ENCODE peak calls at places on chromosomes 6 and 20, in nine cellular contexts. R is IMR-90; Y is CD8-positive, alpha-beta memory T cell; Q is neuronal stem cell; T is aorta; G is heart right ventricle; W is GM06990; X is A673; P is cardiac muscle cell. H is an unnamed sample. For H3K36me3, the result is how much of the 10 kb centered on the place peaks cover.

GRCh38 chr20:59042796-59043621 is 423 bp upstream of the PRELID3B start:
- DNase-seq in R (peak), Y (peak), Q (peak), T (peak), G (peak), W (peak), X (peak), P (peak), H (peak)

GRCh38 chr20:53735536-53736050 is 142.0 kb upstream of the ZNF217 start:
- DNase-seq in R (peak), Y (no peak), Q (no peak), T (no peak), G (no peak), W (no peak), X (no peak), P (peak), H (no peak)

GRCh38 chr6:92715991-92716390 is 703.4 kb downstream of the EPHA7 start:
- DNase-seq in R (peak), Y (no peak), Q (no peak), T (no peak), G (no peak), W (no peak), X (peak), P (peak), H (no peak)

GRCh38 chr6:453152-453551 is 61.6 kb downstream of the IRF4 start:
- DNase-seq in R (no peak), Y (no peak), Q (no peak), T (no peak), G (no peak), W (no peak), X (no peak), P (peak), H (peak)

GRCh38 chr20:54173653-54174451 is at the start of gene CYP24A1:
- DNase-seq in R (no peak), Y (no peak), Q (peak), T (no peak), G (no peak), W (no peak), X (peak), P (peak), H (no peak)

GRCh38 chr20:34709836-34710567 is 5.9 kb downstream of the TP53INP2 start:
- DNase-seq in R (peak), Y (peak), Q (peak), T (peak), G (peak), W (no peak), X (peak), P (peak), H (peak)

GRCh38 chr20:57033994-57034393 is 232.4 kb downstream of the BMP7 start:
- DNase-seq in R (no peak), Y (no peak), Q (no peak), T (no peak), G (no peak), W (no peak), X (no peak), P (no peak), H (no peak)

GRCh38 chr6:57173886-57174510 is 1.9 kb downstream of the BAG2 start:
- DNase-seq in R (peak), Y (no peak), Q (no peak), T (no peak), G (no peak), W (no peak), X (peak), P (peak), H (no peak)

GRCh38 chr6:10385512-10386132 is 29.3 kb downstream of the TFAP2A start:
- DNase-seq in R (no peak), Y (no peak), Q (peak), T (no peak), G (no peak), W (no peak), X (no peak), P (no peak), H (no peak)

GRCh38 chr6:105272783-105273182 is 93.0 kb upstream of the POPDC3 start:
- DNase-seq in R (peak), Y (no peak), Q (no peak), T (no peak), G (peak), W (no peak), X (no peak), P (peak), H (no peak)

GRCh38 chr6:69233195-69233524 is 563.6 kb downstream of the LMBRD1 start:
- DNase-seq in R (no peak), Y (no peak), Q (no peak), T (no peak), G (no peak), W (no peak), X (no peak), P (no peak), H (no peak)

GRCh38 chr6:105510746-105511145 is 107.9 kb upstream of the PREP start:
- DNase-seq in R (peak), Y (no peak), Q (no peak), T (no peak), G (no peak), W (no peak), X (no peak), P (peak), H (no peak)

GRCh38 chr6:148364056-148364844 is 21.6 kb downstream of the SASH1 start:
- DNase-seq in R (peak), Y (no peak), Q (no peak), T (no peak), G (peak), W (no peak), X (peak), P (peak), H (no peak)

GRCh38 chr6:42407379-42407778 is 44.3 kb downstream of the TRERF1 start:
- DNase-seq in R (peak), Y (no peak), Q (no peak), T (no peak), G (no peak), W (no peak), X (no peak), P (peak), H (no peak)

GRCh38 chr6:21595951-21596378 is 2.4 kb downstream of the SOX4 start:
- DNase-seq in R (no peak), Y (no peak), Q (no peak), T (peak), G (peak), W (peak), X (no peak), P (no peak), H (peak)

GRCh38 chr6:124535746-124536145 is 426.5 kb upstream of the RNF217 start:
- DNase-seq in R (no peak), Y (no peak), Q (no peak), T (no peak), G (no peak), W (no peak), X (no peak), P (peak), H (no peak)

DNA sequence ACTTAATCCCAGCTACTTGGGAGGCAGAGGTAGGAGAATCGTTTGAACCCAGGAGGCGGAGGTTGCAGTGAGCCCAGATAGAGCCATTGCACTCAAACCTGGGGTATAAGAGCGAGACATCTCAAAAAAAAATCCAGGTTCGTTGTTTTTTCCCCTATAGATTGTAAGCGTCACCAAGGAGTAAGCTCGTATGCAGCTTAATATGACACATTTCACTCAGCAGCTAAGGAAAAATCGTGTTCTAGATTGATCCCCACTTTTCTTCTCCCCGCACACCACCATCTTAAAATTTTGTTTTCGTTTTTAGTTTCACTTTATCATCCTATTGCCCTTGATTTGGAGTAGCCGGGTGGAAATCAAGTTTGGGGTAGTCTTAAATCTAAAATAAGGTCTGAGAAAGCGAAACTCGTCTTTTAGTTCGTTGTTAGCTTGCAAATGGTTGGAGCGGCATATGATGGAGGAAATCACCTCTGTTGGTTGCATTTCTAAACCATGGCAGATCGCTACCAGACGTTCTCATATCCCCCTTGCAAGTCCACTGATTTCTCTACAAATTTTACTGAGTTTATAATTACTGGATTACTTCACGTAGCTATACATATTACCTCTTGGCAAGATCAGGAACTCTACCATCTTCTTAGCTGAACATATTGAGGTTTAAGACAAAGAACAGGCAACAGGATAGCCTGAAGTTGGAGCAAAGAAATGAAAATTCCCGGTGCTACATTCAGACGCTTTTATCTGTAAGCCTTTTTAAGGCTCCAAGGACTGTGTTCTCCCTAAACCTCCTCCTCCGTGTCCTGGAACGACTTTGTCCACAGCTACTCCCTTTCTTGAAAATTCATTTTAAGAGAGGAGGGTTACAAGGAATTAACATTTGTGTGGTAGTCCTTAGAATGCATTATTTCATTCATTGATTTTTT is 91.1 kb upstream of the BTN3A2 start:
- DNase-seq in R (peak), Y (no peak), Q (no peak), T (no peak), G (no peak), W (peak), X (peak), P (peak), H (no peak)
- H3K36me3 ChIP-seq in R (under half), Y (under half), Q (under half), T (under half), G (under half), W (under half), X (under half), P (under half), H (under half)

DNA sequence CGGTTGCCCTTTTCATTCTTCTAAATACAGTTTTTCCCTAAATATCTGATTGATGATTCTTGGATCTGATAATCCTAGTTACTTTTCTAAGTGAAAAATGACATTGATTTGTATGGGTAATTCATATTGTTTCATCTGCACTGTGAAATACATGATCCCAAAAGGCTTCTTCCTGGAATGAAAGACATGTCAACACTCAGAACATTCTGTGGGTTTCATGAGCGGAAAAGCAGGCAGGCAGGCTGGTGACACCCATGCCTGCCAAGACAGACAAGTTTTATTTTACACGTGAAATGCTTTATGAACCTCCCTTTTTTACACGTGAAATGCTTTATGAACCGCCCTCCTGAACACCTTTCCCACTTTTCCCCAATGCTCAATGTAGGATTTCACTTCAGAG is 105.0 kb downstream of the PRKN start:
- DNase-seq in R (no peak), Y (no peak), Q (no peak), T (no peak), G (no peak), W (no peak), X (no peak), P (no peak), H (no peak)
- H3K36me3 ChIP-seq in R (under half), Y (under half), Q (under half), T (under half), G (under half), W (under half), X (under half), P (under half), H (under half)

GRCh38 chr6:142291512-142291911 is 10.3 kb upstream of the ADGRG6 start:
- DNase-seq in R (no peak), Y (no peak), Q (no peak), T (no peak), G (no peak), W (no peak), X (no peak), P (no peak), H (no peak)
- H3K36me3 ChIP-seq in R (under half), Y (under half), Q (under half), T (under half), G (under half), W (under half), X (under half), P (under half), H (under half)

DNA sequence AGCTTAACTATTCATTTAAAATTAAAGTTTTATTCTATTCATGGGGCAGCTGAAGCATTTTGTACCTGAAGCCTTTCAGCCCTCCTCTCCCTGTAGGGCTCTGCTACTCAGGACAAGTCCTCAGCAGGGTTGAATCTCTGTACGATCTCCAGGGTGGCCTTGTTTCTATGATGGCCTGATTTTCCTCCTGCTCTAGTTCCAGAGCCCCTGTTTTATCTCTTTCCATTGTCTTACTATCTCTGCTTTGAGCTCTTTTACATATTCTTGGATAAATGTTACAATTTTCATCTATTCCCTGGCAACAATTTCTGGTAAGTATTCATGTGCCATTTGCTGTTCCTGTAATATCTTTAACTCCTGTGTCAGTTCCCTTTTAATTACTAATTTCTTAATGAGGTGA is 19.8 kb upstream of the MYL9 start:
- DNase-seq in R (no peak), Y (no peak), Q (no peak), T (no peak), G (no peak), W (no peak), X (no peak), P (no peak), H (no peak)
- H3K36me3 ChIP-seq in R (under half), Y (under half), Q (under half), T (under half), G (under half), W (under half), X (under half), P (under half), H (under half)

DNA sequence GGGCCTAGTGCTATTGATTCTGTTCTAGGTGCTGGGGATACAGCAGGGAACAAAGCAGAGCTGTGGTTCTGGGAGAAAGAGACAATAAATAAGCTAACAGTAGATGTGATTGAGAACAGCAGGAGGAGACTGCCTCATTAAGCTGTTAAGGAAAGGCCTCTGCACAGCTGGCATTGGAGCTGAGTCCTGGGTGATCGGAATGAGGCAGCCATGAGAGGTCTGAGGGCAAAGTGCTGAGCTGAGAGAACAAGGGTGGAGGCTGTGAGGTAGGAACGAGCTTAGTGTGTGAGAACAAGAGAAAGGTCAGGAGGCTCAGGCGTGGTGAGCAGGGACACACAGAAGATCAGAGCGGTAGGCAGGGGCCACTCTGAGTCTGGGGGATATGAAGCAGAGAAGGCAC is 18.3 kb downstream of the DDX27 start:
- DNase-seq in R (no peak), Y (no peak), Q (no peak), T (peak), G (no peak), W (no peak), X (no peak), P (no peak), H (no peak)
- H3K36me3 ChIP-seq in R (half or more), Y (half or more), Q (under half), T (under half), G (half or more), W (under half), X (half or more), P (half or more), H (half or more)

DNA sequence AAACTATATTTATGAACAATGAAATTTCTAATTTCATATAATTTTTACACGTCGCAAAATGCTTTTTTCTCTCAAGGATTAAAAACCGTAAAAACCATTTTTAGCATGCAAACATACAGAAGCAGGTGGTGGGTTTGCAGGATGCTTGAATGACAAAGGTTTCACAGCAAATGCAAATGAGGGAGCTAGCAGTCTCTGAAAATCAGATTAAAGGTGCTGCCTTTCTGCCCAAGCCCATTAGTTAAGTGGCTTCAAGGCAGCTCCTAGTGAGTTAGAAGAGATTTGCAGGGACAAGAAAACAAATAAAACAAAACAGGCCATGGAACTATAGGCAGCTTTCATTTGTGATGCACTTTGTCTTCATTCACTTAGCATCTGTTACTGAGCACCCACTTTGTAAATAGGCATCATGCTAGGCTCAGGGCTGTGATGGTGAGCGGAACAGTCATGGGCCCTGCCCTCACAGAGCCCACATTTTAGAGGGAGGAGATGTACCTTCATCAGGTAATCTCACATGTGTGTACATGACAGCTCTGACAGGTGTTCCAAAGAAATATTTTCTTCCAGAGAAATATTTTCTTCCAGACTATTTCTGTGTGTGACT is 29.5 kb downstream of the NAPB start:
- DNase-seq in R (no peak), Y (no peak), Q (no peak), T (no peak), G (no peak), W (no peak), X (no peak), P (no peak), H (no peak)
- H3K36me3 ChIP-seq in R (under half), Y (under half), Q (under half), T (under half), G (under half), W (under half), X (under half), P (under half), H (under half)

H was measured in kidney.